ENCODE peak calls at places on chromosomes 5 and 9, in seven cellular contexts. One of them, this sample, is unnamed.

GRCh38 chr5:157561105-157561504 is 14.5 kb downstream of the ADAM19 start:
- DNase-seq in effector memory CD4-positive, alpha-beta T cell: no peak
- DNase-seq in prostate gland: no peak
- DNase-seq in CD8-positive, alpha-beta memory T cell: no peak
- DNase-seq in Peyer's patch: no peak
- DNase-seq in IMR-90: no peak
- DNase-seq in A549: no peak
- DNase-seq in this sample: no peak

GRCh38 chr5:138337685-138338410 is at the start of gene FAM53C:
- DNase-seq in effector memory CD4-positive, alpha-beta T cell: peak; percentile 83
- DNase-seq in prostate gland: peak; percentile 91
- DNase-seq in A549: peak; percentile 93
- DNase-seq in Peyer's patch: peak; percentile 96
- DNase-seq in IMR-90: peak; percentile 89
- DNase-seq in CD8-positive, alpha-beta memory T cell: peak; percentile 83
- DNase-seq in this sample: peak; percentile 90

GRCh38 chr5:127243011-127243410 is 47.6 kb upstream of the MEGF10 start:
- DNase-seq in Peyer's patch: no peak
- DNase-seq in A549: no peak
- DNase-seq in effector memory CD4-positive, alpha-beta T cell: no peak
- DNase-seq in IMR-90: no peak
- DNase-seq in CD8-positive, alpha-beta memory T cell: no peak
- DNase-seq in prostate gland: no peak
- DNase-seq in this sample: no peak

GRCh38 chr9:626591-626990 is 214.9 kb upstream of the DMRT1 start:
- DNase-seq in Peyer's patch: no peak
- DNase-seq in effector memory CD4-positive, alpha-beta T cell: no peak
- DNase-seq in A549: no peak
- DNase-seq in CD8-positive, alpha-beta memory T cell: no peak
- DNase-seq in IMR-90: no peak
- DNase-seq in prostate gland: no peak
- DNase-seq in this sample: no peak

GRCh38 chr9:124831642-124832364 is 21.5 kb upstream of the WDR38 start:
- DNase-seq in prostate gland: no peak
- DNase-seq in A549: no peak
- DNase-seq in effector memory CD4-positive, alpha-beta T cell: no peak
- DNase-seq in Peyer's patch: no peak
- DNase-seq in CD8-positive, alpha-beta memory T cell: no peak
- DNase-seq in IMR-90: no peak
- DNase-seq in this sample: no peak

GRCh38 chr5:107043665-107044064 is 627.1 kb downstream of the EFNA5 start:
- DNase-seq in Peyer's patch: no peak
- DNase-seq in A549: no peak
- DNase-seq in prostate gland: no peak
- DNase-seq in effector memory CD4-positive, alpha-beta T cell: no peak
- DNase-seq in CD8-positive, alpha-beta memory T cell: no peak
- DNase-seq in IMR-90: no peak
- DNase-seq in this sample: no peak

GRCh38 chr5:10577371-10578291 is 13.8 kb downstream of the ANKRD33B start:
- DNase-seq in CD8-positive, alpha-beta memory T cell: no peak
- DNase-seq in Peyer's patch: peak; percentile 47
- DNase-seq in effector memory CD4-positive, alpha-beta T cell: no peak
- DNase-seq in IMR-90: no peak
- DNase-seq in prostate gland: no peak
- DNase-seq in A549: no peak
- DNase-seq in this sample: no peak

GRCh38 chr5:81241001-81241400 is 7.9 kb downstream of the CKMT2 start:
- DNase-seq in effector memory CD4-positive, alpha-beta T cell: no peak
- DNase-seq in CD8-positive, alpha-beta memory T cell: no peak
- DNase-seq in Peyer's patch: no peak
- DNase-seq in IMR-90: no peak
- DNase-seq in A549: no peak
- DNase-seq in prostate gland: no peak
- DNase-seq in this sample: no peak

GRCh38 chr5:56649569-56649968 is 165.8 kb upstream of the MAP3K1 start:
- DNase-seq in IMR-90: peak; percentile 33
- DNase-seq in prostate gland: no peak
- DNase-seq in effector memory CD4-positive, alpha-beta T cell: no peak
- DNase-seq in A549: no peak
- DNase-seq in CD8-positive, alpha-beta memory T cell: no peak
- DNase-seq in Peyer's patch: no peak
- DNase-seq in this sample: no peak

GRCh38 chr5:166509085-166509484 is 1782.4 kb upstream of the WWC1 start:
- DNase-seq in IMR-90: no peak
- DNase-seq in CD8-positive, alpha-beta memory T cell: no peak
- DNase-seq in Peyer's patch: no peak
- DNase-seq in prostate gland: no peak
- DNase-seq in A549: peak; percentile 3
- DNase-seq in effector memory CD4-positive, alpha-beta T cell: no peak
- DNase-seq in this sample: no peak

GRCh38 chr5:136036991-136037705 is 8.4 kb downstream of the TGFBI start:
- DNase-seq in prostate gland: peak; percentile 23
- DNase-seq in IMR-90: peak; percentile 53
- DNase-seq in A549: no peak
- DNase-seq in CD8-positive, alpha-beta memory T cell: peak; percentile 11
- DNase-seq in Peyer's patch: peak; percentile 62
- DNase-seq in effector memory CD4-positive, alpha-beta T cell: peak; percentile 8
- DNase-seq in this sample: no peak

GRCh38 chr5:173971681-173972080 is 17.3 kb upstream of the C5orf47 start:
- DNase-seq in prostate gland: no peak
- DNase-seq in CD8-positive, alpha-beta memory T cell: no peak
- DNase-seq in IMR-90: no peak
- DNase-seq in effector memory CD4-positive, alpha-beta T cell: no peak
- DNase-seq in A549: no peak
- DNase-seq in Peyer's patch: no peak
- DNase-seq in this sample: no peak

GRCh38 chr5:10111575-10111974 is 138.1 kb downstream of the ATPSCKMT start:
- DNase-seq in CD8-positive, alpha-beta memory T cell: no peak
- DNase-seq in A549: peak; percentile 35
- DNase-seq in prostate gland: no peak
- DNase-seq in Peyer's patch: no peak
- DNase-seq in effector memory CD4-positive, alpha-beta T cell: no peak
- DNase-seq in IMR-90: peak; percentile 54
- DNase-seq in this sample: no peak

GRCh38 chr5:72786676-72787075 is 29.8 kb upstream of the TNPO1 start:
- DNase-seq in prostate gland: no peak
- DNase-seq in Peyer's patch: no peak
- DNase-seq in IMR-90: no peak
- DNase-seq in CD8-positive, alpha-beta memory T cell: no peak
- DNase-seq in effector memory CD4-positive, alpha-beta T cell: no peak
- DNase-seq in A549: no peak
- DNase-seq in this sample: no peak

GRCh38 chr5:160477266-160477970 is 55.8 kb downstream of the PTTG1 start:
- DNase-seq in effector memory CD4-positive, alpha-beta T cell: peak; percentile 16
- DNase-seq in prostate gland: no peak
- DNase-seq in CD8-positive, alpha-beta memory T cell: no peak
- DNase-seq in A549: no peak
- DNase-seq in Peyer's patch: no peak
- DNase-seq in IMR-90: no peak
- DNase-seq in this sample: peak; percentile 18

GRCh38 chr9:78207319-78207718 is 28.6 kb upstream of the CEP78 start:
- DNase-seq in A549: no peak
- DNase-seq in effector memory CD4-positive, alpha-beta T cell: no peak
- DNase-seq in CD8-positive, alpha-beta memory T cell: no peak
- DNase-seq in Peyer's patch: no peak
- DNase-seq in IMR-90: no peak
- DNase-seq in prostate gland: no peak
- DNase-seq in this sample: no peak

GRCh38 chr9:137458194-137459146 is 664 bp downstream of the NSMF start:
- DNase-seq in IMR-90: no peak
- DNase-seq in Peyer's patch: peak; percentile 75
- DNase-seq in prostate gland: no peak
- DNase-seq in A549: no peak
- DNase-seq in CD8-positive, alpha-beta memory T cell: peak; percentile 15
- DNase-seq in effector memory CD4-positive, alpha-beta T cell: no peak
- DNase-seq in this sample: no peak

GRCh38 chr5:173282916-173283315 is 45.3 kb downstream of the STC2 start:
- DNase-seq in CD8-positive, alpha-beta memory T cell: no peak
- DNase-seq in A549: no peak
- DNase-seq in Peyer's patch: no peak
- DNase-seq in prostate gland: no peak
- DNase-seq in IMR-90: no peak
- DNase-seq in effector memory CD4-positive, alpha-beta T cell: no peak
- DNase-seq in this sample: no peak

GRCh38 chr9:92947268-92948031 is at the start of gene FGD3:
- DNase-seq in CD8-positive, alpha-beta memory T cell: no peak
- DNase-seq in IMR-90: no peak
- DNase-seq in Peyer's patch: no peak
- DNase-seq in A549: no peak
- DNase-seq in effector memory CD4-positive, alpha-beta T cell: no peak
- DNase-seq in prostate gland: no peak
- DNase-seq in this sample: peak; percentile 44

GRCh38 chr5:138874771-138875628 is at the start of gene LRRTM2:
- DNase-seq in IMR-90: peak; percentile 98
- DNase-seq in Peyer's patch: no peak
- DNase-seq in CD8-positive, alpha-beta memory T cell: no peak
- DNase-seq in prostate gland: no peak
- DNase-seq in A549: no peak
- DNase-seq in effector memory CD4-positive, alpha-beta T cell: no peak
- DNase-seq in this sample: no peak

GRCh38 chr9:116279230-116279629 is 125.6 kb downstream of the PAPPA start:
- DNase-seq in IMR-90: no peak
- DNase-seq in prostate gland: no peak
- DNase-seq in Peyer's patch: no peak
- DNase-seq in A549: no peak
- DNase-seq in effector memory CD4-positive, alpha-beta T cell: no peak
- DNase-seq in CD8-positive, alpha-beta memory T cell: no peak
- DNase-seq in this sample: no peak

GRCh38 chr9:90950600-90950999 is 149.0 kb downstream of the SYK start:
- DNase-seq in IMR-90: no peak
- DNase-seq in prostate gland: no peak
- DNase-seq in Peyer's patch: no peak
- DNase-seq in CD8-positive, alpha-beta memory T cell: no peak
- DNase-seq in effector memory CD4-positive, alpha-beta T cell: no peak
- DNase-seq in A549: no peak
- DNase-seq in this sample: no peak

GRCh38 chr5:172896465-172896864 is 62.4 kb downstream of the ERGIC1 start:
- DNase-seq in IMR-90: no peak
- DNase-seq in CD8-positive, alpha-beta memory T cell: no peak
- DNase-seq in Peyer's patch: no peak
- DNase-seq in effector memory CD4-positive, alpha-beta T cell: no peak
- DNase-seq in prostate gland: no peak
- DNase-seq in A549: no peak
- DNase-seq in this sample: no peak

GRCh38 chr9:12826924-12827655 is 52.3 kb downstream of the LURAP1L start:
- DNase-seq in CD8-positive, alpha-beta memory T cell: no peak
- DNase-seq in A549: no peak
- DNase-seq in Peyer's patch: no peak
- DNase-seq in effector memory CD4-positive, alpha-beta T cell: no peak
- DNase-seq in IMR-90: no peak
- DNase-seq in prostate gland: no peak
- DNase-seq in this sample: no peak

GRCh38 chr9:706606-707451 is 134.7 kb upstream of the DMRT1 start:
- DNase-seq in CD8-positive, alpha-beta memory T cell: no peak
- DNase-seq in effector memory CD4-positive, alpha-beta T cell: no peak
- DNase-seq in prostate gland: peak; percentile 64
- DNase-seq in IMR-90: peak; percentile 75
- DNase-seq in A549: no peak
- DNase-seq in Peyer's patch: peak; percentile 76
- DNase-seq in this sample: peak; percentile 5

GRCh38 chr5:171595801-171596231 is 176.4 kb downstream of the FGF18 start:
- DNase-seq in IMR-90: peak; percentile 92
- DNase-seq in Peyer's patch: no peak
- DNase-seq in effector memory CD4-positive, alpha-beta T cell: no peak
- DNase-seq in prostate gland: no peak
- DNase-seq in CD8-positive, alpha-beta memory T cell: no peak
- DNase-seq in A549: peak; percentile 60
- DNase-seq in this sample: no peak
- H3K4me3 ChIP-seq in IMR-90: no peak overlapping the region
- H3K4me3 ChIP-seq in Peyer's patch: no peak overlapping the region
- H3K4me3 ChIP-seq in effector memory CD4-positive, alpha-beta T cell: no peak overlapping the region
- H3K4me3 ChIP-seq in prostate gland: no peak overlapping the region
- H3K4me3 ChIP-seq in CD8-positive, alpha-beta memory T cell: no peak overlapping the region
- H3K4me3 ChIP-seq in A549: no peak overlapping the region
- H3K4me3 ChIP-seq in this sample: no peak overlapping the region

GRCh38 chr5:180271205-180271604 is 20.7 kb downstream of the MAPK9 start:
- DNase-seq in Peyer's patch: no peak
- DNase-seq in CD8-positive, alpha-beta memory T cell: no peak
- DNase-seq in A549: no peak
- DNase-seq in prostate gland: no peak
- DNase-seq in effector memory CD4-positive, alpha-beta T cell: no peak
- DNase-seq in IMR-90: no peak
- DNase-seq in this sample: no peak
- H3K9me3 ChIP-seq in Peyer's patch: no peaks in the 10 kb centered on the region
- H3K9me3 ChIP-seq in CD8-positive, alpha-beta memory T cell: no peaks in the 10 kb centered on the region
- H3K9me3 ChIP-seq in A549: peaks cover 89% of the 10 kb centered on the region
- H3K9me3 ChIP-seq in prostate gland: no peaks in the 10 kb centered on the region
- H3K9me3 ChIP-seq in effector memory CD4-positive, alpha-beta T cell: peaks cover 10% of the 10 kb centered on the region
- H3K9me3 ChIP-seq in IMR-90: peaks cover 37% of the 10 kb centered on the region
- H3K9me3 ChIP-seq in this sample: peaks cover 3% of the 10 kb centered on the region

DNA sequence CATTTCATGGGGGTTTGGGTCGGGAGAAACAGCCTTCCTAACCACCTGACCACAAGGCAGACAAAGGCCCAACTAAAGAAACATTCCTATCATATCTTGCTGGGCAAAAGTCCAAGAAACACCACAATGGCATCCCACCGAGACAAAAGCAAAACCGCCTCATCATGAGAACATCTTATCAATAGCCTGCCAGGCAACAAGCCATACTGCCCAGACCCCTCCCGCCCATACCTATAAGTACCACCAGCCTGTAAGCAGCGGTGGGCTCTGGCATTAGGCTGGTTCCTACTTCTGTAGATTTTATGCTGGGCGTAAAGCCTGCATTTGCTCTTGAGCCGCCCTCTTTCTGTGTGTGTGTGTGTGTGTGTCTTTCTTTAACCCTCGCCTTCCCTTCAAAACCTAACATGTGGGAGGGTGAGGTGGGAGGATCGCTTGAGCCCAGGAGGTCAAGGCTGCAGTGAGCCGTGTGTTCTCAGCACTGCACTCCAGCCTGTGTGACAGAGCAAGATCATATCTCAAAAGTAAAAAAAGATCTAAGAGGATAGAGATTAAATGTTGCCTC is 56.9 kb downstream of the PDE6A start:
- DNase-seq in CD8-positive, alpha-beta memory T cell: no peak
- DNase-seq in IMR-90: peak; percentile 70
- DNase-seq in effector memory CD4-positive, alpha-beta T cell: no peak
- DNase-seq in prostate gland: no peak
- DNase-seq in A549: peak; percentile 53
- DNase-seq in Peyer's patch: no peak
- DNase-seq in this sample: no peak
- H3K27ac ChIP-seq in CD8-positive, alpha-beta memory T cell: no peak overlapping the region
- H3K27ac ChIP-seq in IMR-90: no peak overlapping the region
- H3K27ac ChIP-seq in effector memory CD4-positive, alpha-beta T cell: no peak overlapping the region
- H3K27ac ChIP-seq in prostate gland: no peak overlapping the region
- H3K27ac ChIP-seq in A549: peak overlapping the region; percentile 82
- H3K27ac ChIP-seq in Peyer's patch: no peak overlapping the region
- H3K27ac ChIP-seq in this sample: no peak overlapping the region

DNA sequence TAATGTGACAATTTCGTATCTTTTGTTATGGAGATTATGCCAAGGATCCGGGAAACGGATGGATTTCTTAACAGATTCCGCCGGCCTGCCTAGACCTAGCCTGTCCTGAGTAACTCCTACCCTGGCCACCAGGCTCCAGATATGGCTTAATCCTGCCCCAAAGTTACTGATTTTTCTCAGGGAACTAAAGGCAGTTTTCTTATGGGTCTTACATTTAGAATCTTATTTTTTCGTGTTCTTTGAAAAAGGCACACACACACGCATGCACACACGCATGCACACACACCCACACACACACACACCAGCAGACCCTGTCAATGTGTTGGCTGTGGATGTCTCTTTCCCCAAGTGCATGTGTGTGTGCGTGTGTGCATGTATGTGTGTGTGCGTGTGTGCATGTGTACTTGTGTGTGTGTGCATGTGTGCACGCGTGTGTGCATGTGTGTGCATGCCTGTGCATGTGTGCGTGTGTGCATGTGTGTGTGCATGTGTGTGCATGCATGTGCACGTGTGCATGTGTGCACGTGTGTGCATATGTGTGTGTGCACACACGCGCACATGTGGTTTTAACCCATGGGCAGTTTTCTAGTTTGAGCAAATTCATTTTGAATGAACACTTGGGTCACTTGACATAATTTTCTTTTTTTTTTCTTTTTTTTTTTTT is 268.9 kb upstream of the IRX1 start:
- DNase-seq in CD8-positive, alpha-beta memory T cell: no peak
- DNase-seq in IMR-90: no peak
- DNase-seq in prostate gland: no peak
- DNase-seq in A549: no peak
- DNase-seq in effector memory CD4-positive, alpha-beta T cell: no peak
- DNase-seq in Peyer's patch: no peak
- DNase-seq in this sample: no peak
- H3K4me3 ChIP-seq in CD8-positive, alpha-beta memory T cell: no peak overlapping the region
- H3K4me3 ChIP-seq in IMR-90: no peak overlapping the region
- H3K4me3 ChIP-seq in prostate gland: no peak overlapping the region
- H3K4me3 ChIP-seq in A549: no peak overlapping the region
- H3K4me3 ChIP-seq in effector memory CD4-positive, alpha-beta T cell: no peak overlapping the region
- H3K4me3 ChIP-seq in Peyer's patch: no peak overlapping the region
- H3K4me3 ChIP-seq in this sample: no peak overlapping the region